ENCODE peak calls at places on chromosomes 5 and 9, in seven cellular contexts. One of them, this sample, is unnamed.

GRCh38 chr9:23665051-23665450 is 161.0 kb downstream of the ELAVL2 start:
- DNase-seq in naive thymus-derived CD8-positive, alpha-beta T cell: no peak
- DNase-seq in NCI-H345: no peak
- DNase-seq in OCI-LY7: no peak
- DNase-seq in HFFc6: no peak
- DNase-seq in stomach: no peak
- DNase-seq in omental fat pad: no peak
- DNase-seq in this sample: no peak

GRCh38 chr9:125541840-125542243 is 165.2 kb downstream of the MAPKAP1 start:
- DNase-seq in naive thymus-derived CD8-positive, alpha-beta T cell: no peak
- DNase-seq in stomach: no peak
- DNase-seq in HFFc6: no peak
- DNase-seq in omental fat pad: no peak
- DNase-seq in NCI-H345: peak
- DNase-seq in OCI-LY7: no peak
- DNase-seq in this sample: peak

GRCh38 chr5:131635755-131636479 is 888 bp upstream of the RAPGEF6 start:
- DNase-seq in omental fat pad: peak
- DNase-seq in NCI-H345: peak
- DNase-seq in naive thymus-derived CD8-positive, alpha-beta T cell: no peak
- DNase-seq in stomach: no peak
- DNase-seq in OCI-LY7: peak
- DNase-seq in HFFc6: no peak
- DNase-seq in this sample: peak

GRCh38 chr5:5025774-5026406 is 114.2 kb upstream of the ADAMTS16 start:
- DNase-seq in HFFc6: no peak
- DNase-seq in OCI-LY7: peak
- DNase-seq in omental fat pad: no peak
- DNase-seq in naive thymus-derived CD8-positive, alpha-beta T cell: no peak
- DNase-seq in NCI-H345: peak
- DNase-seq in stomach: no peak
- DNase-seq in this sample: no peak

GRCh38 chr9:97786341-97786740 is 66.7 kb upstream of the FOXE1 start:
- DNase-seq in stomach: no peak
- DNase-seq in omental fat pad: no peak
- DNase-seq in naive thymus-derived CD8-positive, alpha-beta T cell: no peak
- DNase-seq in NCI-H345: no peak
- DNase-seq in OCI-LY7: no peak
- DNase-seq in HFFc6: peak
- DNase-seq in this sample: no peak

GRCh38 chr9:92094655-92095054 is 20.6 kb downstream of the SPTLC1 start:
- DNase-seq in HFFc6: peak
- DNase-seq in NCI-H345: no peak
- DNase-seq in omental fat pad: no peak
- DNase-seq in stomach: no peak
- DNase-seq in naive thymus-derived CD8-positive, alpha-beta T cell: no peak
- DNase-seq in OCI-LY7: no peak
- DNase-seq in this sample: no peak

GRCh38 chr9:37963936-37964739 is 60.2 kb upstream of the SLC25A51 start:
- DNase-seq in HFFc6: peak
- DNase-seq in stomach: peak
- DNase-seq in naive thymus-derived CD8-positive, alpha-beta T cell: no peak
- DNase-seq in NCI-H345: peak
- DNase-seq in omental fat pad: no peak
- DNase-seq in OCI-LY7: no peak
- DNase-seq in this sample: peak

GRCh38 chr9:79256691-79257213 is 315.0 kb upstream of the TLE4 start:
- DNase-seq in NCI-H345: no peak
- DNase-seq in omental fat pad: no peak
- DNase-seq in OCI-LY7: no peak
- DNase-seq in naive thymus-derived CD8-positive, alpha-beta T cell: no peak
- DNase-seq in HFFc6: peak
- DNase-seq in stomach: no peak
- DNase-seq in this sample: peak

GRCh38 chr9:72441296-72442211 is 76.5 kb upstream of the ZFAND5 start:
- DNase-seq in omental fat pad: no peak
- DNase-seq in stomach: no peak
- DNase-seq in HFFc6: no peak
- DNase-seq in OCI-LY7: no peak
- DNase-seq in NCI-H345: no peak
- DNase-seq in naive thymus-derived CD8-positive, alpha-beta T cell: no peak
- DNase-seq in this sample: no peak

GRCh38 chr5:1959911-1960581 is 77.3 kb upstream of the IRX4 start:
- DNase-seq in OCI-LY7: no peak
- DNase-seq in naive thymus-derived CD8-positive, alpha-beta T cell: no peak
- DNase-seq in NCI-H345: no peak
- DNase-seq in omental fat pad: no peak
- DNase-seq in HFFc6: no peak
- DNase-seq in stomach: no peak
- DNase-seq in this sample: no peak

GRCh38 chr9:34558911-34559615 is 30.5 kb downstream of the CNTFR start:
- DNase-seq in OCI-LY7: no peak
- DNase-seq in naive thymus-derived CD8-positive, alpha-beta T cell: no peak
- DNase-seq in NCI-H345: no peak
- DNase-seq in HFFc6: no peak
- DNase-seq in omental fat pad: no peak
- DNase-seq in stomach: no peak
- DNase-seq in this sample: no peak

GRCh38 chr5:37721447-37721871 is 118.4 kb downstream of the GDNF start:
- DNase-seq in NCI-H345: no peak
- DNase-seq in stomach: no peak
- DNase-seq in OCI-LY7: no peak
- DNase-seq in omental fat pad: no peak
- DNase-seq in HFFc6: no peak
- DNase-seq in naive thymus-derived CD8-positive, alpha-beta T cell: no peak
- DNase-seq in this sample: no peak

GRCh38 chr5:168647083-168647482 is 67.9 kb upstream of the PANK3 start:
- DNase-seq in naive thymus-derived CD8-positive, alpha-beta T cell: no peak
- DNase-seq in OCI-LY7: no peak
- DNase-seq in stomach: no peak
- DNase-seq in HFFc6: peak
- DNase-seq in omental fat pad: no peak
- DNase-seq in NCI-H345: no peak
- DNase-seq in this sample: no peak

GRCh38 chr9:77016526-77017504 is 2.6 kb upstream of the FOXB2 start:
- DNase-seq in OCI-LY7: no peak
- DNase-seq in HFFc6: no peak
- DNase-seq in stomach: no peak
- DNase-seq in NCI-H345: no peak
- DNase-seq in naive thymus-derived CD8-positive, alpha-beta T cell: no peak
- DNase-seq in omental fat pad: no peak
- DNase-seq in this sample: no peak

GRCh38 chr9:32709871-32710270 is 73.5 kb upstream of the TMEM215 start:
- DNase-seq in stomach: no peak
- DNase-seq in HFFc6: no peak
- DNase-seq in NCI-H345: no peak
- DNase-seq in omental fat pad: no peak
- DNase-seq in naive thymus-derived CD8-positive, alpha-beta T cell: no peak
- DNase-seq in OCI-LY7: no peak
- DNase-seq in this sample: no peak

This sample was measured in NCI-H1092 treated with DMSO at 0.1 percent for 48 hours.